ENCODE peak calls at places on chromosome 14, in five cellular contexts. P is fibroblast of lung, B is upper lobe of right lung, G is left lung, L is aorta. J is an unnamed sample.
A peak's percentile ranks its signal among the peaks of the same experiment; 100 is the strongest.

GRCh38 chr14:90398315-90398811 is 1.5 kb downstream of the CALM1 start:
- DNase-seq in P (no peak), B (peak; percentile 79), G (peak; percentile 57), L (no peak), J (no peak)

GRCh38 chr14:61479746-61480502 is 158.5 kb downstream of the PRKCH start:
- DNase-seq in P (no peak), B (no peak), G (no peak), L (no peak), J (no peak)

GRCh38 chr14:48842785-48843184 is 743.4 kb downstream of the RPS29 start:
- DNase-seq in P (no peak), B (no peak), G (no peak), L (no peak), J (no peak)

GRCh38 chr14:90523961-90524875 is 127.4 kb downstream of the CALM1 start:
- DNase-seq in P (no peak), B (no peak), G (no peak), L (peak; percentile 80), J (no peak)

GRCh38 chr14:67151082-67151666 is 38.1 kb upstream of the GARIN2 start:
- DNase-seq in P (no peak), B (no peak), G (no peak), L (no peak), J (no peak)

GRCh38 chr14:72714094-72714493 is 179.8 kb downstream of the DPF3 start:
- DNase-seq in P (no peak), B (peak; percentile 48), G (no peak), L (no peak), J (no peak)

GRCh38 chr14:49702725-49703124 is 9.8 kb downstream of the KLHDC1 start:
- DNase-seq in P (no peak), B (no peak), G (no peak), L (no peak), J (no peak)

GRCh38 chr14:61560323-61560722 is 135.0 kb upstream of the HIF1A start:
- DNase-seq in P (peak; percentile 56), B (no peak), G (no peak), L (no peak), J (no peak)

GRCh38 chr14:50055461-50056228 is 60.7 kb downstream of the VCPKMT start:
- DNase-seq in P (no peak), B (peak; percentile 46), G (peak; percentile 58), L (no peak), J (no peak)

GRCh38 chr14:45680531-45680930 is 427.5 kb upstream of the MIS18BP1 start:
- DNase-seq in P (no peak), B (no peak), G (no peak), L (no peak), J (no peak)

GRCh38 chr14:24463017-24463805 is 20.6 kb upstream of the SDR39U1 start:
- DNase-seq in P (no peak), B (no peak), G (no peak), L (no peak), J (no peak)

GRCh38 chr14:59213368-59214315 is 25.2 kb downstream of the DAAM1 start:
- DNase-seq in P (peak; percentile 77), B (no peak), G (no peak), L (no peak), J (no peak)

GRCh38 chr14:91354979-91355685 is 62.5 kb downstream of the CCDC88C start:
- DNase-seq in P (no peak), B (no peak), G (no peak), L (no peak), J (no peak)

GRCh38 chr14:61615743-61616523 is 79.4 kb upstream of the HIF1A start:
- DNase-seq in P (no peak), B (no peak), G (no peak), L (no peak), J (no peak)

GRCh38 chr14:75003250-75004027 is 718 bp downstream of the EIF2B2 start:
- DNase-seq in P (peak; percentile 5), B (no peak), G (no peak), L (no peak), J (no peak)

GRCh38 chr14:85536835-85537195 is 6.9 kb downstream of the FLRT2 start:
- DNase-seq in P (peak; percentile 50), B (no peak), G (no peak), L (no peak), J (no peak)

GRCh38 chr14:45082420-45082819 is 1.5 kb upstream of the PRPF39 start:
- DNase-seq in P (no peak), B (no peak), G (no peak), L (no peak), J (no peak)

GRCh38 chr14:75941030-75941429 is 40.8 kb downstream of the TGFB3 start:
- DNase-seq in P (no peak), B (no peak), G (no peak), L (no peak), J (no peak)

GRCh38 chr14:22977684-22978486 is 4.5 kb downstream of the AJUBA start:
- DNase-seq in P (peak; percentile 68), B (peak; percentile 84), G (peak; percentile 76), L (peak; percentile 90), J (peak; percentile 52)

GRCh38 chr14:55446127-55446736 is 5.8 kb upstream of the TBPL2 start:
- DNase-seq in P (peak; percentile 81), B (no peak), G (no peak), L (no peak), J (peak; percentile 65)

GRCh38 chr14:89337912-89338311 is 79.1 kb downstream of the FOXN3 start:
- DNase-seq in P (peak; percentile 69), B (no peak), G (no peak), L (no peak), J (no peak)

GRCh38 chr14:88554458-88555286 is at the start of gene PTPN21:
- DNase-seq in P (peak; percentile 53), B (peak; percentile 89), G (peak; percentile 73), L (peak; percentile 94), J (peak; percentile 85)

GRCh38 chr14:96117997-96118790 is 79.0 kb downstream of the C14orf132 start:
- DNase-seq in P (no peak), B (no peak), G (no peak), L (no peak), J (no peak)

GRCh38 chr14:23294734-23295561 is 7.7 kb downstream of the PPP1R3E start:
- DNase-seq in P (peak; percentile 61), B (no peak), G (no peak), L (no peak), J (no peak)

GRCh38 chr14:94768521-94769412 is 1.1 kb downstream of the GSC start:
- DNase-seq in P (no peak), B (no peak), G (no peak), L (no peak), J (peak; percentile 15)

GRCh38 chr14:69266572-69267345 is 6.8 kb downstream of the GALNT16 start:
- DNase-seq in P (no peak), B (no peak), G (no peak), L (no peak), J (no peak)

GRCh38 chr14:63492391-63492790 is 50.8 kb downstream of the PPP2R5E start:
- DNase-seq in P (peak; percentile 37), B (no peak), G (no peak), L (no peak), J (no peak)

DNA sequence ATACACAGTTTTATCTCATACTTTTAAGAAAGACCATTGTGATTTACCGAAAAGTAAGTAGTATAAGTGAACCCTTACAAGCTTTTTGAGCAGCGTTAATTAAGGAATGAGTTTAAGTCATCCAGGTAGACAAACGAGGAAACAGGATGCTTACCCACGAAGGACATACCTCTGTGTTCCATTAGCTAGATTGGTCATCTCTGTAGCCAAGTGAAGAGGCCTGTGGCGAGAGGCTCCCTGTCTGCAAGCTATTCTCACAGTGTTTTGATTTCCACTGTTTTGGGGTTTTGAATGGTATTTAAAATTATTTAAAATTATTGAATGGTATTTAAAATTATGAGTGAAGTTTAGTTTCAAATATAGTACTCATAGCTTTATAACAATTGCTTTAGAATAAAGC is 342.1 kb upstream of the RGS6 start:
- DNase-seq in P (no peak), B (no peak), G (no peak), L (no peak), J (no peak)
- H3K4me3 ChIP-seq in P (no peak overlapping the region), B (no peak overlapping the region), G (no peak overlapping the region), L (no peak overlapping the region), J (no peak overlapping the region)

GRCh38 chr14:103019827-103020226 is 37.5 kb downstream of the CDC42BPB start:
- DNase-seq in P (peak; percentile 51), B (peak; percentile 63), G (no peak), L (peak; percentile 51), J (no peak)
- H3K27ac ChIP-seq in P (no peak overlapping the region), B (no peak overlapping the region), G (peak overlapping the region; percentile 5), L (no peak overlapping the region), J (no peak overlapping the region)

GRCh38 chr14:99261916-99262787 is 9.8 kb downstream of the BCL11B start:
- DNase-seq in P (no peak), B (no peak), G (no peak), L (no peak), J (no peak)

GRCh38 chr14:99260652-99261551 is 11.1 kb downstream of the BCL11B start:
- DNase-seq in P (no peak), B (no peak), G (no peak), L (no peak), J (no peak)

GRCh38 chr14:99263564-99264330 is 8.2 kb downstream of the BCL11B start:
- DNase-seq in P (no peak), B (no peak), G (no peak), L (no peak), J (no peak)

GRCh38 chr14:99264691-99265090 is 7.3 kb downstream of the BCL11B start:
- DNase-seq in P (no peak), B (no peak), G (no peak), L (no peak), J (no peak)

DNA sequence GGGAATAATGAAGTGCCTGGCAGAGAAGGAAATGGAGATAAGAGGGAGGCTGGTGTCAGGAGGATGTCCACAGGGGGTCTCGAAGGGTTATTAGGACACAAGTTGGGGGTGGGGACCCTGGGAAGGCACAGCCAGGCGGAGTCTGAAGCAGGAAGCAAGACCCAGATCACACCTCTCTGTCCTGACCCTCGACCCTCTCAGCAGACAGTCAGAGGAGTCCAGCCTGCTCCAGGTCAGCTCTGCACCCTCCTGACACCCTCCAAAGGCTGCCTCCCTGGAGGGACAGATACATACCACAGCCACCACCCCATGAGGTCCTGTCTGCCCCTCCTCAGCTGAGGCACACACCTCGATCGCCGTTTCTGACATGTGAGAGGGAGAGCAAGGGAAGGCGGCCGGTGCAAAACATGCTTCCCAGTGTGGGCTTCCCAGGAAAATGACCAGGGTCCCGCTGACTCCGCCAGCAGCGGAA is 9.0 kb downstream of the BCL11B start:
- DNase-seq in P (no peak), B (no peak), G (no peak), L (no peak), J (no peak)
- H3K4me3 ChIP-seq in P (no peak overlapping the region), B (no peak overlapping the region), G (no peak overlapping the region), L (no peak overlapping the region), J (no peak overlapping the region)

GRCh38 chr14:64763089-64763782 is 59.0 kb downstream of the PLEKHG3 start:
- DNase-seq in P (no peak), B (no peak), G (peak; percentile 16), L (no peak), J (no peak)

GRCh38 chr14:64765740-64766302 is 61.6 kb downstream of the PLEKHG3 start:
- DNase-seq in P (no peak), B (no peak), G (peak; percentile 21), L (peak; percentile 34), J (peak; percentile 35)

GRCh38 chr14:64763801-64764511 is 59.7 kb downstream of the PLEKHG3 start:
- DNase-seq in P (peak; percentile 26), B (no peak), G (peak; percentile 33), L (peak; percentile 75), J (peak; percentile 42)

GRCh38 chr14:64766430-64767151 is 62.4 kb downstream of the PLEKHG3 start:
- DNase-seq in P (no peak), B (no peak), G (peak; percentile 27), L (peak; percentile 65), J (no peak)

GRCh38 chr14:64764641-64765520 is 60.7 kb downstream of the PLEKHG3 start:
- DNase-seq in P (peak; percentile 69), B (peak; percentile 86), G (peak; percentile 70), L (peak; percentile 91), J (peak; percentile 78)
- H3K27ac ChIP-seq in P (no peak overlapping the region), B (peak overlapping the region; percentile 9), G (no peak overlapping the region), L (no peak overlapping the region), J (no peak overlapping the region)

GRCh38 chr14:92651106-92651792 is 97.2 kb downstream of the LGMN start:
- DNase-seq in P (no peak), B (peak; percentile 86), G (peak; percentile 79), L (no peak), J (no peak)
- H3K4me3 ChIP-seq in P (no peak overlapping the region), B (peak overlapping the region; percentile 50), G (no peak overlapping the region), L (no peak overlapping the region), J (no peak overlapping the region)